ENCODE peak calls at places on chromosomes 16 and 17, in five cellular contexts. T, I, R, G and Y are unnamed samples.

GRCh38 chr16:31148281-31148728 is 1.6 kb downstream of the PRSS36 start:
- DNase-seq in G (no peak), T (no peak), R (no peak), I (no peak), Y (no peak)

GRCh38 chr17:82921426-82921825 is 81.6 kb upstream of the ZNF750 start:
- DNase-seq in T (no peak), R (no peak), G (no peak), I (peak; percentile 26), Y (no peak)

GRCh38 chr16:65876200-65876498 is 490.3 kb upstream of the CDH5 start:
- DNase-seq in T (no peak), G (no peak), I (no peak), R (no peak), Y (no peak)

GRCh38 chr16:66467611-66468010 is 40.5 kb downstream of the BEAN1 start:
- DNase-seq in G (no peak), R (no peak), I (no peak), T (no peak), Y (no peak)

GRCh38 chr16:27698746-27699145 is 148.8 kb downstream of the KATNIP start:
- DNase-seq in R (no peak), T (no peak), G (no peak), I (peak; percentile 37), Y (no peak)

GRCh38 chr16:1458336-1458976 is 14.1 kb upstream of the CCDC154 start:
- DNase-seq in R (no peak), G (no peak), T (peak; percentile 81), I (peak; percentile 58), Y (no peak)

GRCh38 chr16:46857261-46857962 is 26.4 kb upstream of the C16orf87 start:
- DNase-seq in I (no peak), R (no peak), G (peak; percentile 48), T (peak; percentile 15), Y (no peak)

GRCh38 chr16:4461250-4462085 is 13.0 kb downstream of the NMRAL1 start:
- DNase-seq in R (no peak), I (no peak), T (no peak), G (no peak), Y (no peak)

GRCh38 chr16:16062023-16062932 is 112.9 kb downstream of the ABCC1 start:
- DNase-seq in G (no peak), R (no peak), T (no peak), I (no peak), Y (no peak)

GRCh38 chr17:72206376-72206775 is 85.6 kb downstream of the SOX9 start:
- DNase-seq in R (no peak), G (no peak), I (peak; percentile 29), T (no peak), Y (no peak)

GRCh38 chr16:72394526-72394925 is 222.6 kb upstream of the PMFBP1 start:
- DNase-seq in T (no peak), R (no peak), G (no peak), I (no peak), Y (no peak)

GRCh38 chr17:9890124-9890523 is 14.9 kb downstream of the RCVRN start:
- DNase-seq in I (no peak), T (no peak), G (peak; percentile 53), R (no peak), Y (peak; percentile 67)

GRCh38 chr17:17935321-17936271 is 36.6 kb downstream of the TOM1L2 start:
- DNase-seq in G (no peak), T (no peak), R (peak; percentile 77), I (no peak), Y (no peak)

GRCh38 chr17:57806083-57806830 is 43.6 kb downstream of the MRPS23 start:
- DNase-seq in I (no peak), T (no peak), R (no peak), G (no peak), Y (no peak)

GRCh38 chr16:25256821-25257503 is 683 bp downstream of the ZKSCAN2 start:
- DNase-seq in I (no peak), G (peak; percentile 54), T (no peak), R (no peak), Y (peak; percentile 40)

GRCh38 chr16:1102921-1103648 is 7.0 kb upstream of the C1QTNF8 start:
- DNase-seq in G (peak; percentile 85), I (no peak), R (no peak), T (peak; percentile 84), Y (peak; percentile 80)

GRCh38 chr17:17570207-17570797 is 21.2 kb downstream of the PEMT start:
- DNase-seq in I (no peak), T (no peak), R (no peak), G (peak; percentile 74), Y (peak; percentile 49)

GRCh38 chr16:50335198-50335958 is 33.4 kb downstream of the BRD7 start:
- DNase-seq in I (no peak), R (no peak), G (no peak), T (no peak), Y (no peak)

GRCh38 chr17:83061586-83061985 is 17.8 kb upstream of the METRNL start:
- DNase-seq in I (peak; percentile 46), G (no peak), T (no peak), R (no peak), Y (no peak)

GRCh38 chr16:51630051-51630450 is 479.0 kb upstream of the SALL1 start:
- DNase-seq in R (no peak), G (no peak), T (no peak), I (no peak), Y (no peak)

GRCh38 chr17:42290577-42290976 is 2.3 kb downstream of the STAT5A start:
- DNase-seq in I (peak; percentile 18), R (no peak), T (no peak), G (no peak), Y (no peak)

GRCh38 chr17:59521465-59522126 is 43.8 kb upstream of the DHX40 start:
- DNase-seq in R (no peak), G (peak; percentile 75), T (peak; percentile 71), I (peak; percentile 79), Y (peak; percentile 75)

GRCh38 chr16:87635541-87636049 is 33.3 kb downstream of the JPH3 start:
- DNase-seq in G (peak; percentile 62), R (no peak), I (peak; percentile 85), T (peak; percentile 76), Y (peak; percentile 42)
- TF ChIP-seq CTCF in G (no peak), R (peak; percentile 59), I (peak; percentile 68), T (peak; percentile 84), Y (no peak)

GRCh38 chr17:74757502-74757901 is 9.1 kb downstream of the NHERF1 start:
- DNase-seq in G (no peak), R (no peak), I (peak; percentile 73), T (no peak), Y (no peak)

GRCh38 chr17:74759941-74760340 is 11.5 kb downstream of the NHERF1 start:
- DNase-seq in T (no peak), R (no peak), G (no peak), I (peak; percentile 75), Y (no peak)

GRCh38 chr17:74759243-74759801 is 10.9 kb downstream of the NHERF1 start:
- DNase-seq in T (peak; percentile 56), I (peak; percentile 76), R (no peak), G (no peak), Y (no peak)

GRCh38 chr17:74757931-74758845 is 9.8 kb downstream of the NHERF1 start:
- DNase-seq in G (no peak), R (no peak), I (peak; percentile 82), T (no peak), Y (no peak)

DNA sequence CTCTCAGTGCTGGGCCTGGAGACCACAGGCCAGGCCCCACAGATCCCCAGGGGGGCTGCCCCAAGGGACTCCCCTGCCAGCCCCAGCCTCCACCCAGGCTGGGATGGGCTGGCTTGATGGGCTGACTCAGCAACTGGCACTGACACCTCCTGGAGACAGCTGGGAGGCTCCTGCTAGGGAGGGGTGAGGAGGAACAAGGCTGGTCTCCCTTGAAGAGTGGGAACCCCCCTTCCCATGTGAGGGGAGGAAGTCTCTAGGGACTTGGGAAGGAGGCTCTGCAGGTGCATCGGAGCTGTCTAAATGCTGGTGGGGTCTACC is 10.4 kb downstream of the NHERF1 start:
- DNase-seq in I (peak; percentile 70), R (no peak), T (no peak), G (no peak), Y (no peak)
- TF ChIP-seq CTCF in I (no peak), R (no peak), T (no peak), G (no peak), Y (no peak)

GRCh38 chr17:81825841-81826471 is 7.1 kb downstream of the MCRIP1 start:
- DNase-seq in G (no peak), T (no peak), R (no peak), I (no peak), Y (no peak)
- TF ChIP-seq CTCF in G (no peak), T (no peak), R (no peak), I (no peak), Y (no peak)

GRCh38 chr16:88407042-88407420 is 24.3 kb downstream of the ZNF469 start:
- DNase-seq in R (no peak), I (no peak), T (no peak), G (no peak), Y (no peak)
- TF ChIP-seq CTCF in R (no peak), I (no peak), T (no peak), G (no peak), Y (no peak)

GRCh38 chr17:30950189-30950588 is 20.6 kb upstream of the RNF135 start:
- DNase-seq in R (no peak), T (no peak), G (no peak), I (no peak), Y (no peak)

GRCh38 chr17:30942311-30943079 is 20.8 kb downstream of the ADAP2 start:
- DNase-seq in T (no peak), G (no peak), R (no peak), I (no peak), Y (no peak)

GRCh38 chr17:30952645-30953393 is 18.0 kb upstream of the RNF135 start:
- DNase-seq in T (peak; percentile 39), R (no peak), G (no peak), I (peak; percentile 32), Y (no peak)

GRCh38 chr17:30950669-30951399 is 20.0 kb upstream of the RNF135 start:
- DNase-seq in G (no peak), I (peak; percentile 85), R (peak; percentile 50), T (no peak), Y (no peak)

GRCh38 chr17:30947796-30948195 is 23.0 kb upstream of the RNF135 start:
- DNase-seq in T (no peak), G (no peak), I (no peak), R (no peak), Y (no peak)
- TF ChIP-seq CTCF in T (no peak), G (no peak), I (no peak), R (no peak), Y (no peak)

GRCh38 chr17:7435676-7436555 is 681 bp downstream of the TMEM102 start:
- DNase-seq in T (peak; percentile 75), G (peak; percentile 53), I (no peak), R (no peak), Y (peak; percentile 60)
- TF ChIP-seq CTCF in T (peak; percentile 46), G (no peak), I (no peak), R (no peak), Y (peak; percentile 28)

GRCh38 chr16:87295661-87296531 is 21.3 kb downstream of the C16orf95 start:
- DNase-seq in R (no peak), I (no peak), G (no peak), T (no peak), Y (no peak)
- TF ChIP-seq CTCF in R (no peak), I (no peak), G (no peak), T (no peak), Y (no peak)